ENCODE peak calls at places on chromosomes 1 and 21, in five cellular contexts. One of them, this sample, is unnamed.

GRCh38 chr1:117815105-117815812 is 114.2 kb downstream of the GDAP2 start:
- DNase-seq in endothelial cell of umbilical vein: peak; percentile 57
- DNase-seq in breast epithelium: no peak
- DNase-seq in prostate gland: no peak
- DNase-seq in sigmoid colon: peak; percentile 66
- DNase-seq in this sample: no peak

GRCh38 chr1:3014041-3014440 is 7.2 kb upstream of the ACTRT2 start:
- DNase-seq in endothelial cell of umbilical vein: no peak
- DNase-seq in breast epithelium: no peak
- DNase-seq in prostate gland: no peak
- DNase-seq in sigmoid colon: peak; percentile 29
- DNase-seq in this sample: no peak

GRCh38 chr1:207219979-207220889 is 101.2 kb upstream of the CD55 start:
- DNase-seq in endothelial cell of umbilical vein: no peak
- DNase-seq in breast epithelium: no peak
- DNase-seq in prostate gland: no peak
- DNase-seq in sigmoid colon: no peak
- DNase-seq in this sample: no peak

GRCh38 chr21:38945536-38946245 is 140.0 kb downstream of the ETS2 start:
- DNase-seq in endothelial cell of umbilical vein: no peak
- DNase-seq in breast epithelium: no peak
- DNase-seq in prostate gland: no peak
- DNase-seq in sigmoid colon: no peak
- DNase-seq in this sample: no peak

GRCh38 chr1:154469844-154470417 is 32.1 kb upstream of the TDRD10 start:
- DNase-seq in endothelial cell of umbilical vein: no peak
- DNase-seq in breast epithelium: no peak
- DNase-seq in prostate gland: no peak
- DNase-seq in sigmoid colon: no peak
- DNase-seq in this sample: no peak

GRCh38 chr1:233700338-233700737 is 86.4 kb downstream of the KCNK1 start:
- DNase-seq in endothelial cell of umbilical vein: no peak
- DNase-seq in breast epithelium: no peak
- DNase-seq in prostate gland: no peak
- DNase-seq in sigmoid colon: no peak
- DNase-seq in this sample: no peak

GRCh38 chr1:91138959-91139358 is 117.1 kb upstream of the ZNF644 start:
- DNase-seq in endothelial cell of umbilical vein: no peak
- DNase-seq in breast epithelium: no peak
- DNase-seq in prostate gland: no peak
- DNase-seq in sigmoid colon: no peak
- DNase-seq in this sample: no peak

GRCh38 chr1:111515291-111516007 is 12.0 kb upstream of the ADORA3 start:
- DNase-seq in endothelial cell of umbilical vein: peak; percentile 65
- DNase-seq in breast epithelium: no peak
- DNase-seq in prostate gland: no peak
- DNase-seq in sigmoid colon: peak; percentile 83
- DNase-seq in this sample: no peak

GRCh38 chr1:55289614-55290013 is 74.5 kb upstream of the USP24 start:
- DNase-seq in endothelial cell of umbilical vein: no peak
- DNase-seq in breast epithelium: no peak
- DNase-seq in prostate gland: no peak
- DNase-seq in sigmoid colon: no peak
- DNase-seq in this sample: no peak

GRCh38 chr1:231533240-231533639 is 4.8 kb downstream of the TSNAX start:
- DNase-seq in endothelial cell of umbilical vein: no peak
- DNase-seq in breast epithelium: no peak
- DNase-seq in prostate gland: no peak
- DNase-seq in sigmoid colon: no peak
- DNase-seq in this sample: no peak

GRCh38 chr1:235831148-235831547 is 35.6 kb downstream of the LYST start:
- DNase-seq in endothelial cell of umbilical vein: no peak
- DNase-seq in breast epithelium: no peak
- DNase-seq in prostate gland: no peak
- DNase-seq in sigmoid colon: no peak
- DNase-seq in this sample: no peak

GRCh38 chr1:215835951-215836350 is 268.8 kb downstream of the KCTD3 start:
- DNase-seq in endothelial cell of umbilical vein: no peak
- DNase-seq in breast epithelium: no peak
- DNase-seq in prostate gland: no peak
- DNase-seq in sigmoid colon: no peak
- DNase-seq in this sample: no peak

GRCh38 chr1:82565546-82565945 is 764.8 kb downstream of the ADGRL2 start:
- DNase-seq in endothelial cell of umbilical vein: peak; percentile 94
- DNase-seq in breast epithelium: no peak
- DNase-seq in prostate gland: no peak
- DNase-seq in sigmoid colon: no peak
- DNase-seq in this sample: no peak

GRCh38 chr1:85328713-85329376 is 52.4 kb upstream of the BCL10 start:
- DNase-seq in endothelial cell of umbilical vein: peak; percentile 98
- DNase-seq in breast epithelium: no peak
- DNase-seq in prostate gland: no peak
- DNase-seq in sigmoid colon: no peak
- DNase-seq in this sample: no peak

GRCh38 chr21:33024278-33025103 is 1.2 kb upstream of the OLIG2 start:
- DNase-seq in endothelial cell of umbilical vein: no peak
- DNase-seq in breast epithelium: no peak
- DNase-seq in prostate gland: no peak
- DNase-seq in sigmoid colon: no peak
- DNase-seq in this sample: no peak

GRCh38 chr1:192615055-192615454 is 20.9 kb upstream of the RGS13 start:
- DNase-seq in endothelial cell of umbilical vein: no peak
- DNase-seq in breast epithelium: no peak
- DNase-seq in prostate gland: no peak
- DNase-seq in sigmoid colon: no peak
- DNase-seq in this sample: no peak

GRCh38 chr1:41666991-41667631 is 182.6 kb upstream of the EDN2 start:
- DNase-seq in endothelial cell of umbilical vein: no peak
- DNase-seq in breast epithelium: peak; percentile 60
- DNase-seq in prostate gland: peak; percentile 73
- DNase-seq in sigmoid colon: no peak
- DNase-seq in this sample: no peak

GRCh38 chr21:32312321-32312720 is 13.7 kb downstream of the MRAP start:
- DNase-seq in endothelial cell of umbilical vein: no peak
- DNase-seq in breast epithelium: no peak
- DNase-seq in prostate gland: no peak
- DNase-seq in sigmoid colon: no peak
- DNase-seq in this sample: no peak

GRCh38 chr1:58781541-58782307 is 2.1 kb downstream of the JUN start:
- DNase-seq in endothelial cell of umbilical vein: peak; percentile 73
- DNase-seq in breast epithelium: peak; percentile 69
- DNase-seq in prostate gland: peak; percentile 61
- DNase-seq in sigmoid colon: peak; percentile 90
- DNase-seq in this sample: no peak

GRCh38 chr1:96059736-96060135 is 661.8 kb upstream of the PTBP2 start:
- DNase-seq in endothelial cell of umbilical vein: no peak
- DNase-seq in breast epithelium: no peak
- DNase-seq in prostate gland: no peak
- DNase-seq in sigmoid colon: no peak
- DNase-seq in this sample: no peak

GRCh38 chr1:193799948-193800690 is 613.7 kb upstream of the B3GALT2 start:
- DNase-seq in endothelial cell of umbilical vein: no peak
- DNase-seq in breast epithelium: no peak
- DNase-seq in prostate gland: no peak
- DNase-seq in sigmoid colon: no peak
- DNase-seq in this sample: no peak

GRCh38 chr1:66250483-66250882 is 283.5 kb upstream of the SGIP1 start:
- DNase-seq in endothelial cell of umbilical vein: no peak
- DNase-seq in breast epithelium: no peak
- DNase-seq in prostate gland: no peak
- DNase-seq in sigmoid colon: no peak
- DNase-seq in this sample: no peak

GRCh38 chr1:161119017-161119378 is 1.1 kb downstream of the NIT1 start:
- DNase-seq in endothelial cell of umbilical vein: no peak
- DNase-seq in breast epithelium: no peak
- DNase-seq in prostate gland: no peak
- DNase-seq in sigmoid colon: peak; percentile 70
- DNase-seq in this sample: no peak

GRCh38 chr1:164510435-164510834 is 48.5 kb upstream of the PBX1 start:
- DNase-seq in endothelial cell of umbilical vein: peak; percentile 15
- DNase-seq in breast epithelium: no peak
- DNase-seq in prostate gland: no peak
- DNase-seq in sigmoid colon: no peak
- DNase-seq in this sample: no peak

GRCh38 chr1:150537732-150538684 is 11.2 kb upstream of the ADAMTSL4 start:
- DNase-seq in endothelial cell of umbilical vein: peak; percentile 39
- DNase-seq in breast epithelium: peak; percentile 89
- DNase-seq in prostate gland: no peak
- DNase-seq in sigmoid colon: peak; percentile 76
- DNase-seq in this sample: no peak

GRCh38 chr1:118811156-118811555 is 177.0 kb downstream of the TBX15 start:
- DNase-seq in endothelial cell of umbilical vein: no peak
- DNase-seq in breast epithelium: no peak
- DNase-seq in prostate gland: no peak
- DNase-seq in sigmoid colon: no peak
- DNase-seq in this sample: no peak

GRCh38 chr1:153866045-153866850 is 56.5 kb downstream of the GATAD2B start:
- DNase-seq in endothelial cell of umbilical vein: no peak
- DNase-seq in breast epithelium: no peak
- DNase-seq in prostate gland: no peak
- DNase-seq in sigmoid colon: no peak
- DNase-seq in this sample: peak; percentile 45

GRCh38 chr1:83846138-83846537 is 152.8 kb downstream of the TTLL7 start:
- DNase-seq in endothelial cell of umbilical vein: no peak
- DNase-seq in breast epithelium: no peak
- DNase-seq in prostate gland: no peak
- DNase-seq in sigmoid colon: no peak
- DNase-seq in this sample: no peak

GRCh38 chr1:17674707-17675505 is 80.2 kb upstream of the ACTL8 start:
- DNase-seq in endothelial cell of umbilical vein: no peak
- DNase-seq in breast epithelium: no peak
- DNase-seq in prostate gland: no peak
- DNase-seq in sigmoid colon: no peak
- DNase-seq in this sample: no peak

GRCh38 chr1:167273027-167273800 is 52.5 kb downstream of the POU2F1 start:
- DNase-seq in endothelial cell of umbilical vein: no peak
- DNase-seq in breast epithelium: no peak
- DNase-seq in prostate gland: no peak
- DNase-seq in sigmoid colon: no peak
- DNase-seq in this sample: peak; percentile 64

GRCh38 chr1:9360371-9361064 is 67.8 kb downstream of the SPSB1 start:
- DNase-seq in endothelial cell of umbilical vein: no peak
- DNase-seq in breast epithelium: no peak
- DNase-seq in prostate gland: no peak
- DNase-seq in sigmoid colon: no peak
- DNase-seq in this sample: no peak

GRCh38 chr1:9359898-9360297 is 67.2 kb downstream of the SPSB1 start:
- DNase-seq in endothelial cell of umbilical vein: no peak
- DNase-seq in breast epithelium: no peak
- DNase-seq in prostate gland: no peak
- DNase-seq in sigmoid colon: no peak
- DNase-seq in this sample: no peak

GRCh38 chr1:9363061-9363471 is 70.4 kb downstream of the SPSB1 start:
- DNase-seq in endothelial cell of umbilical vein: no peak
- DNase-seq in breast epithelium: no peak
- DNase-seq in prostate gland: no peak
- DNase-seq in sigmoid colon: no peak
- DNase-seq in this sample: no peak

GRCh38 chr1:9362488-9362887 is 69.8 kb downstream of the SPSB1 start:
- DNase-seq in endothelial cell of umbilical vein: no peak
- DNase-seq in breast epithelium: no peak
- DNase-seq in prostate gland: no peak
- DNase-seq in sigmoid colon: no peak
- DNase-seq in this sample: no peak

DNA sequence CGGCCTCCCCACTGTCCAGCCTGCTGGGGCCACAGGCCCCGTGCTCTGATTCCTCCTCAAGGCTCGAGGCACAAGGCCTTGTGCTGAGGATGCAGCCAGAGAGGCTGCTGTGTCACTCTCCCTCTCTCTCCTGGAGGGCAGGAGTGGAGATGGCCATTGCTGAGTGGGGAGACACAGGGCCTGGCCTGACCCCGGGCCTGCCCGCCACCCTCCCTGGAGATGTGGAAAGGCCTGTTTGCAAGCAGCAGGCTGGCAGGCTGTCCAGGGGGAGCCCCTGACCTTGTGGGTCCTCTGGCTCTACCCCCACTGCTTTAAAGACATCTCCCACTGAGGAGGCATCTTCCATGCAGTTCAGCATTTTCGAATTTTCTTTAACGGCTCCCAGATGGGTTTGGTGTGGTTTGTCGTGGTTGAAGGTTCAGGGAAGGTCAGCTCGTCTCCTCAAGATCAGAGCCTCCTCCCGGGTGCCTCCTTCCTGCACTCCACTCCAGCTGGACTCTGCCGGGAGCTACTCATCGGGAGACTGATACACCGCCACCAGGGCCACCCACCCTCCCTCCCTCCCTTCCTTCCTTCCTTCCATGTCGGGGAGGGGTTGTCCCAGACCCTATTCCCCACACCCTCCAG is 69.0 kb downstream of the SPSB1 start:
- DNase-seq in endothelial cell of umbilical vein: no peak
- DNase-seq in breast epithelium: no peak
- DNase-seq in prostate gland: no peak
- DNase-seq in sigmoid colon: no peak
- DNase-seq in this sample: no peak
- TF ChIP-seq POLR2AphosphoS5 in endothelial cell of umbilical vein: no peak
- TF ChIP-seq POLR2AphosphoS5 in breast epithelium: no peak
- TF ChIP-seq POLR2AphosphoS5 in prostate gland: no peak
- TF ChIP-seq POLR2AphosphoS5 in sigmoid colon: no peak
- TF ChIP-seq POLR2AphosphoS5 in this sample: no peak

GRCh38 chr1:21910528-21911204 is 26.4 kb downstream of the HSPG2 start:
- DNase-seq in endothelial cell of umbilical vein: peak; percentile 59
- DNase-seq in breast epithelium: no peak
- DNase-seq in prostate gland: no peak
- DNase-seq in sigmoid colon: no peak
- DNase-seq in this sample: no peak

GRCh38 chr1:21909787-21910503 is 27.2 kb downstream of the HSPG2 start:
- DNase-seq in endothelial cell of umbilical vein: peak; percentile 96
- DNase-seq in breast epithelium: peak; percentile 78
- DNase-seq in prostate gland: peak; percentile 41
- DNase-seq in sigmoid colon: peak; percentile 91
- DNase-seq in this sample: no peak

GRCh38 chr1:21911205-21912001 is 25.7 kb downstream of the HSPG2 start:
- DNase-seq in endothelial cell of umbilical vein: peak; percentile 45
- DNase-seq in breast epithelium: no peak
- DNase-seq in prostate gland: no peak
- DNase-seq in sigmoid colon: no peak
- DNase-seq in this sample: no peak

GRCh38 chr1:21907737-21908136 is 29.4 kb downstream of the HSPG2 start:
- DNase-seq in endothelial cell of umbilical vein: peak; percentile 30
- DNase-seq in breast epithelium: no peak
- DNase-seq in prostate gland: no peak
- DNase-seq in sigmoid colon: no peak
- DNase-seq in this sample: no peak

GRCh38 chr1:21909286-21909759 is 27.8 kb downstream of the HSPG2 start:
- DNase-seq in endothelial cell of umbilical vein: peak; percentile 49
- DNase-seq in breast epithelium: no peak
- DNase-seq in prostate gland: no peak
- DNase-seq in sigmoid colon: no peak
- DNase-seq in this sample: no peak
- H3K27ac ChIP-seq in endothelial cell of umbilical vein: peak overlapping the region; percentile 94
- H3K27ac ChIP-seq in breast epithelium: peak overlapping the region; percentile 92
- H3K27ac ChIP-seq in prostate gland: peak overlapping the region; percentile 75
- H3K27ac ChIP-seq in sigmoid colon: peak overlapping the region; percentile 98
- H3K27ac ChIP-seq in this sample: no peak overlapping the region

GRCh38 chr1:32274646-32275340 is 17.1 kb upstream of the HDAC1 start:
- DNase-seq in endothelial cell of umbilical vein: no peak
- DNase-seq in breast epithelium: no peak
- DNase-seq in prostate gland: no peak
- DNase-seq in sigmoid colon: no peak
- DNase-seq in this sample: no peak
- H3K4me3 ChIP-seq in endothelial cell of umbilical vein: no peak overlapping the region
- H3K4me3 ChIP-seq in breast epithelium: no peak overlapping the region
- H3K4me3 ChIP-seq in prostate gland: no peak overlapping the region
- H3K4me3 ChIP-seq in sigmoid colon: no peak overlapping the region
- H3K4me3 ChIP-seq in this sample: no peak overlapping the region

GRCh38 chr1:31714442-31715096 is 10.8 kb upstream of the COL16A1 start:
- DNase-seq in endothelial cell of umbilical vein: peak; percentile 70
- DNase-seq in breast epithelium: peak; percentile 47
- DNase-seq in prostate gland: peak; percentile 23
- DNase-seq in sigmoid colon: peak; percentile 95
- DNase-seq in this sample: no peak
- TF ChIP-seq POLR2AphosphoS5 in endothelial cell of umbilical vein: no peak
- TF ChIP-seq POLR2AphosphoS5 in breast epithelium: peak; percentile 23
- TF ChIP-seq POLR2AphosphoS5 in prostate gland: no peak
- TF ChIP-seq POLR2AphosphoS5 in sigmoid colon: peak; percentile 10
- TF ChIP-seq POLR2AphosphoS5 in this sample: no peak

This sample was measured in SK-N-MC.